ENCODE peak calls at places on chromosome 13, in five cellular contexts. V is neural progenitor cell, Z is GM23248, R is OCI-LY7, B is hepatocyte. F is an unnamed sample.
A peak's percentile ranks its signal among the peaks of the same experiment; 100 is the strongest.

GRCh38 chr13:50352720-50353491 is 337.7 kb downstream of the KCNRG start:
- DNase-seq in Z (no peak), V (no peak), B (no peak), R (no peak), F (no peak)

GRCh38 chr13:94967183-94968039 is 255.1 kb upstream of the SOX21 start:
- DNase-seq in V (peak; percentile 85), Z (peak; percentile 53), B (peak; percentile 66), R (no peak), F (no peak)

GRCh38 chr13:29713841-29714240 is 118.4 kb upstream of the SLC7A1 start:
- DNase-seq in Z (peak; percentile 9), V (no peak), B (no peak), R (peak; percentile 9), F (peak; percentile 8)

GRCh38 chr13:75263741-75264407 is 218.1 kb downstream of the TBC1D4 start:
- DNase-seq in R (no peak), V (no peak), B (no peak), Z (peak; percentile 42), F (no peak)

GRCh38 chr13:20828540-20829364 is 55.0 kb upstream of the EEF1AKMT1 start:
- DNase-seq in R (peak; percentile 68), B (peak; percentile 64), Z (peak; percentile 81), V (peak; percentile 72), F (peak; percentile 26)

GRCh38 chr13:48615017-48615416 is 38.7 kb upstream of the CYSLTR2 start:
- DNase-seq in Z (no peak), R (no peak), V (no peak), B (no peak), F (no peak)

GRCh38 chr13:35953537-35954206 is 177.5 kb downstream of the DCLK1 start:
- DNase-seq in B (peak; percentile 90), R (peak; percentile 28), Z (peak; percentile 94), V (peak; percentile 86), F (peak; percentile 13)

GRCh38 chr13:37127706-37128241 is 22.3 kb upstream of the CSNK1A1L start:
- DNase-seq in B (no peak), R (no peak), V (no peak), Z (peak; percentile 85), F (no peak)

GRCh38 chr13:96816261-96816660 is 178.0 kb downstream of the OXGR1 start:
- DNase-seq in Z (peak; percentile 59), R (no peak), B (no peak), V (no peak), F (no peak)

GRCh38 chr13:45055198-45055901 is 65.0 kb upstream of the GTF2F2 start:
- DNase-seq in R (no peak), V (no peak), Z (peak; percentile 97), B (peak; percentile 19), F (peak; percentile 70)

GRCh38 chr13:82647540-82647939 is 1234.7 kb downstream of the SLITRK1 start:
- DNase-seq in R (no peak), B (no peak), V (peak; percentile 2), Z (no peak), F (no peak)

GRCh38 chr13:82636119-82636518 is 1246.2 kb downstream of the SLITRK1 start:
- DNase-seq in R (no peak), V (no peak), Z (peak; percentile 38), B (no peak), F (no peak)

GRCh38 chr13:76720827-76721226 is 165.4 kb downstream of the KCTD12 start:
- DNase-seq in R (no peak), V (no peak), Z (no peak), B (no peak), F (no peak)

GRCh38 chr13:24220086-24220703 is 59.7 kb downstream of the SPATA13 start:
- DNase-seq in Z (peak; percentile 92), B (peak; percentile 91), V (peak; percentile 89), R (peak; percentile 81), F (peak; percentile 70)

GRCh38 chr13:59398127-59398526 is 765.6 kb downstream of the DIAPH3 start:
- DNase-seq in V (no peak), R (no peak), Z (no peak), B (no peak), F (no peak)

GRCh38 chr13:99136427-99136954 is 64.2 kb upstream of the UBAC2 start:
- DNase-seq in V (no peak), B (no peak), Z (no peak), R (no peak), F (no peak)

GRCh38 chr13:78601124-78601885 is 2.0 kb downstream of the POU4F1 start:
- DNase-seq in V (peak; percentile 71), B (peak; percentile 55), Z (peak; percentile 38), R (no peak), F (no peak)

GRCh38 chr13:28067526-28067925 is 32.9 kb downstream of the FLT3 start:
- DNase-seq in Z (no peak), V (no peak), B (no peak), R (no peak), F (no peak)

GRCh38 chr13:28077231-28077630 is 23.1 kb downstream of the FLT3 start:
- DNase-seq in V (no peak), R (no peak), B (no peak), Z (no peak), F (no peak)

GRCh38 chr13:28071424-28071823 is 29.0 kb downstream of the FLT3 start:
- DNase-seq in R (no peak), B (no peak), Z (no peak), V (no peak), F (no peak)
- H3K4me2 ChIP-seq in R (no peak overlapping the region), B (no peak overlapping the region), Z (no peak overlapping the region), V (no peak overlapping the region), F (no peak overlapping the region)

GRCh38 chr13:110042253-110042652 is 255.9 kb upstream of the IRS2 start:
- DNase-seq in B (no peak), Z (peak; percentile 43), V (no peak), R (no peak), F (no peak)

GRCh38 chr13:110045202-110045601 is 258.8 kb upstream of the IRS2 start:
- DNase-seq in B (no peak), V (no peak), R (no peak), Z (no peak), F (no peak)

GRCh38 chr13:110047511-110047910 is 259.4 kb downstream of the COL4A1 start:
- DNase-seq in Z (no peak), R (no peak), V (no peak), B (peak; percentile 49), F (no peak)

GRCh38 chr13:110044521-110045200 is 258.3 kb upstream of the IRS2 start:
- DNase-seq in V (peak; percentile 24), Z (peak; percentile 82), B (no peak), R (no peak), F (no peak)

GRCh38 chr13:110045919-110046318 is 259.5 kb upstream of the IRS2 start:
- DNase-seq in R (no peak), V (no peak), Z (no peak), B (no peak), F (no peak)
- H3K9me3 ChIP-seq in R (no peaks in the 10 kb centered on the region), V (no peaks in the 10 kb centered on the region), Z (no peaks in the 10 kb centered on the region), B (no peaks in the 10 kb centered on the region), F (no peaks in the 10 kb centered on the region)

GRCh38 chr13:87536899-87537298 is 134.3 kb upstream of the SLITRK5 start:
- DNase-seq in Z (no peak), V (no peak), B (no peak), R (peak; percentile 4), F (no peak)
- TF ChIP-seq EZH2phosphoT487 in Z (no peak), V (no peak), B (no peak), R (no peak), F (no peak)

GRCh38 chr13:114185182-114185971 is 6.3 kb downstream of the CFAP97D2 start:
- DNase-seq in V (no peak), B (no peak), R (no peak), Z (no peak), F (no peak)
- H3K4me2 ChIP-seq in V (no peak overlapping the region), B (no peak overlapping the region), R (no peak overlapping the region), Z (no peak overlapping the region), F (no peak overlapping the region)

GRCh38 chr13:18949489-18949761 is 232.2 kb downstream of the TUBA3C start:
- DNase-seq in R (no peak), V (no peak), B (no peak), Z (no peak), F (no peak)

GRCh38 chr13:18952225-18953016 is 229.2 kb downstream of the TUBA3C start:
- DNase-seq in Z (no peak), R (no peak), V (no peak), B (no peak), F (no peak)

GRCh38 chr13:18953139-18953930 is 228.3 kb downstream of the TUBA3C start:
- DNase-seq in R (no peak), V (no peak), Z (no peak), B (no peak), F (no peak)

GRCh38 chr13:18949970-18950369 is 231.7 kb downstream of the TUBA3C start:
- DNase-seq in B (no peak), R (no peak), Z (no peak), V (no peak), F (no peak)

GRCh38 chr13:18951412-18951811 is 230.2 kb downstream of the TUBA3C start:
- DNase-seq in V (no peak), B (no peak), Z (no peak), R (no peak), F (no peak)
- H3K9me3 ChIP-seq in V (peaks cover 2% of the 10 kb centered on the region), B (no peaks in the 10 kb centered on the region), Z (no peaks in the 10 kb centered on the region), R (no peaks in the 10 kb centered on the region), F (peaks cover 30% of the 10 kb centered on the region)

DNA sequence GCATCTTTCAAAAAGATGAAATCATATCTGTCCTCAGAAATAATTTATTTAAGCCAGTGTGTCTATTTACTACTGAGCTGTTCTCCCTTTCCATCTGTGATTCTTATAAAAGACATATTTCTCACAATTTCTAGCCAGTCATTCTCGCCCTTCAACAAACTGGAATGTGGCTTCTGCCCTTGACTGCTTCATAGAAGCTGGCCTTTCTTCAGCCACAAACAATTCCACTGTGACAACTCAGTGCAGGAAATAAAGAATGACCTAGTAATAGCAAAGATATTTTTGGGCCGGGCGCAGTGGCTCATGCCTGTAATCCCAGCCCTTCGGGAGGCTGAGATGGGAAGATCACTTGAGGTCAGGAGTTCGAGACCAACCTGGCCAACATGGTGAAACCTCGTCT is 655.5 kb downstream of the PCDH9 start:
- DNase-seq in V (no peak), Z (peak; percentile 0), R (no peak), B (no peak), F (no peak)
- TF ChIP-seq EZH2phosphoT487 in V (no peak), Z (no peak), R (no peak), B (no peak), F (no peak)

F was measured in HCT116.